ENCODE peak calls at places on chromosome 1, in four cellular contexts. Y, B, T and U are unnamed samples.

GRCh38 chr1:209670441-209671082 is 4.7 kb upstream of the G0S2 start:
- DNase-seq in Y (no peak), B (no peak), T (no peak), U (no peak)

GRCh38 chr1:77847621-77848080 is 40.8 kb upstream of the NEXN start:
- DNase-seq in Y (no peak), B (no peak), T (peak), U (no peak)

GRCh38 chr1:220528679-220529529 is 968 bp downstream of the MARK1 start:
- DNase-seq in Y (no peak), B (no peak), T (no peak), U (peak)

GRCh38 chr1:119635801-119636390 is 12.2 kb downstream of the ZNF697 start:
- DNase-seq in Y (no peak), B (no peak), T (no peak), U (no peak)

GRCh38 chr1:66696771-66697170 is 55.5 kb upstream of the DYNLT5 start:
- DNase-seq in Y (no peak), B (no peak), T (no peak), U (no peak)

GRCh38 chr1:54356680-54357147 is 49.5 kb downstream of the SSBP3 start:
- DNase-seq in Y (no peak), B (no peak), T (peak), U (no peak)

GRCh38 chr1:226063362-226064167 is 1.0 kb downstream of the H3-3A start:
- DNase-seq in Y (peak), B (no peak), T (no peak), U (peak)

GRCh38 chr1:184191181-184191601 is 139.7 kb downstream of the TSEN15 start:
- DNase-seq in Y (no peak), B (no peak), T (no peak), U (no peak)

GRCh38 chr1:156148236-156148635 is 5.1 kb upstream of the SEMA4A start:
- DNase-seq in Y (no peak), B (no peak), T (peak), U (no peak)

GRCh38 chr1:201488817-201489581 is 17.9 kb downstream of the CSRP1 start:
- DNase-seq in Y (no peak), B (no peak), T (no peak), U (no peak)

GRCh38 chr1:8017495-8018310 is 8.4 kb downstream of the ERRFI1 start:
- DNase-seq in Y (peak), B (no peak), T (no peak), U (no peak)

GRCh38 chr1:112849967-112850641 is 105.9 kb downstream of the SLC16A1 start:
- DNase-seq in Y (no peak), B (no peak), T (no peak), U (no peak)

GRCh38 chr1:34779962-34780361 is 1.1 kb upstream of the GJB3 start:
- DNase-seq in Y (no peak), B (no peak), T (no peak), U (no peak)

GRCh38 chr1:213793482-213794067 is 194.2 kb upstream of the PROX1 start:
- DNase-seq in Y (peak), B (no peak), T (no peak), U (no peak)

GRCh38 chr1:91170571-91170970 is 148.7 kb upstream of the ZNF644 start:
- DNase-seq in Y (no peak), B (no peak), T (no peak), U (no peak)

GRCh38 chr1:41649445-41650175 is 165.1 kb upstream of the EDN2 start:
- DNase-seq in Y (no peak), B (no peak), T (no peak), U (no peak)

GRCh38 chr1:211320980-211321379 is 5.7 kb upstream of the TRAF5 start:
- DNase-seq in Y (no peak), B (no peak), T (no peak), U (no peak)

GRCh38 chr1:76084685-76085084 is 10.1 kb downstream of the ST6GALNAC3 start:
- DNase-seq in Y (no peak), B (no peak), T (no peak), U (no peak)

GRCh38 chr1:162371611-162372010 is 5.0 kb downstream of the SPATA46 start:
- DNase-seq in Y (no peak), B (no peak), T (no peak), U (no peak)

GRCh38 chr1:11523746-11524464 is 45.0 kb downstream of the DISP3 start:
- DNase-seq in Y (no peak), B (no peak), T (no peak), U (no peak)

GRCh38 chr1:177891809-177892208 is 78.0 kb downstream of the SEC16B start:
- DNase-seq in Y (no peak), B (no peak), T (no peak), U (no peak)

GRCh38 chr1:175154595-175155472 is 37.7 kb downstream of the KIAA0040 start:
- DNase-seq in Y (peak), B (peak), T (no peak), U (no peak)

GRCh38 chr1:79259390-79260336 is 253.1 kb upstream of the ADGRL4 start:
- DNase-seq in Y (no peak), B (no peak), T (no peak), U (no peak)

GRCh38 chr1:3702990-3703728 is 49.1 kb upstream of the CCDC27 start:
- DNase-seq in Y (no peak), B (no peak), T (no peak), U (no peak)

GRCh38 chr1:198056255-198056654 is 100.5 kb upstream of the NEK7 start:
- DNase-seq in Y (peak), B (no peak), T (no peak), U (peak)

GRCh38 chr1:212782422-212783154 is 9.0 kb downstream of the NSL1 start:
- DNase-seq in Y (peak), B (no peak), T (no peak), U (no peak)

GRCh38 chr1:154807048-154807591 is 63.0 kb downstream of the KCNN3 start:
- DNase-seq in Y (no peak), B (no peak), T (peak), U (no peak)

GRCh38 chr1:50421768-50422674 is 1.2 kb downstream of the DMRTA2 start:
- DNase-seq in Y (no peak), B (no peak), T (no peak), U (peak)

GRCh38 chr1:50419907-50420248 is 3.4 kb downstream of the DMRTA2 start:
- DNase-seq in Y (no peak), B (peak), T (no peak), U (no peak)

GRCh38 chr1:50421366-50421748 is 1.9 kb downstream of the DMRTA2 start:
- DNase-seq in Y (no peak), B (no peak), T (no peak), U (no peak)

GRCh38 chr1:50420283-50420682 is 3.0 kb downstream of the DMRTA2 start:
- DNase-seq in Y (no peak), B (peak), T (no peak), U (no peak)

GRCh38 chr1:50420689-50421365 is 2.4 kb downstream of the DMRTA2 start:
- DNase-seq in Y (no peak), B (no peak), T (no peak), U (peak)
- TF ChIP-seq HDAC6 in Y (no peak), B (no peak), T (no peak), U (no peak)

GRCh38 chr1:237226177-237226944 is 184.4 kb downstream of the RYR2 start:
- DNase-seq in Y (no peak), B (no peak), T (no peak), U (no peak)

GRCh38 chr1:237229333-237229732 is 187.3 kb downstream of the RYR2 start:
- DNase-seq in Y (no peak), B (no peak), T (no peak), U (no peak)

GRCh38 chr1:237223419-237223818 is 181.4 kb downstream of the RYR2 start:
- DNase-seq in Y (no peak), B (no peak), T (no peak), U (no peak)

GRCh38 chr1:237228421-237228820 is 186.4 kb downstream of the RYR2 start:
- DNase-seq in Y (no peak), B (no peak), T (no peak), U (no peak)

DNA sequence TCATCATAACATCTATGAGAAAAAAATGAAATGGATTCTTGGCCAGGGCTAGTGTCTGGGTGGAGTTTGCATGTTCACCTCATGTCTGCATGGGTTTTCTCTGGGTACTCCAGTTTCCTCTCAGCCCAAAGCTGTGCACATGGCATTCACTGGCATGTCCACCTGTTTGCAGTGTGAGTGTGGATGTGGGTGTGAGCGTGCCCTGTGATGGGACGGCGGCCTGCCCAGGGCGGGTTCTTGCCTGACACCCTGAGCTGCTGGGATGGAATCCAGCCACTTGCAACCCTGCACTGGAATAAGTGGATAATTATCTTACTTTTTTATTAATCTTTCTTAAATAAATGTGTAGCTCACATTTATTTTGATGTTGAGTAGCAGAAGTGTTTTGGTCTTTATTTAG is 185.5 kb downstream of the RYR2 start:
- DNase-seq in Y (no peak), B (no peak), T (no peak), U (no peak)
- TF ChIP-seq HDAC6 in Y (no peak), B (no peak), T (no peak), U (no peak)

GRCh38 chr1:219294251-219294650 is 120.6 kb downstream of the LYPLAL1 start:
- DNase-seq in Y (no peak), B (no peak), T (no peak), U (no peak)

GRCh38 chr1:219298581-219299148 is 125.0 kb downstream of the LYPLAL1 start:
- DNase-seq in Y (no peak), B (no peak), T (no peak), U (no peak)

GRCh38 chr1:219299420-219299819 is 125.7 kb downstream of the LYPLAL1 start:
- DNase-seq in Y (no peak), B (no peak), T (no peak), U (no peak)

GRCh38 chr1:219296916-219297315 is 123.2 kb downstream of the LYPLAL1 start:
- DNase-seq in Y (no peak), B (no peak), T (no peak), U (no peak)

DNA sequence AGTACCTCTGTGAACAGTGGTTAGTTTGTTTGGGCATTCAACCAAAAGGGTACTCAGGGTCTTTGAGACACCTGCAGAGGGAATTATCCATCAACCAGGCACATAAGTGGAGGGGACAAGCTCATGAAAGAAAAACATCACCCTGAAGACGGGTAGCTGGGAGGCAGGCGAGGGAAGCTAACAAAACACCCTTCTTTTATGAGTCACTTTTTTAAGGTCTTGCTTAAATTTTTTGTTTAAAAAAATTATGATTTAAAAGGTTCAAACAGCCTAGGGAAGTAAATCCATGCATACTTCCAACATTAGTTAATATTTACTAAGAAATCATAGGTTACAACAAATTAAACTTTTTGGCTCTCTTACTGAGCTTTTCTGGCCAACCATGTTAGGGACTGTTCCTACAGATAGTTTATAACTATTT is 122.8 kb downstream of the LYPLAL1 start:
- DNase-seq in Y (no peak), B (no peak), T (no peak), U (no peak)
- TF ChIP-seq HDAC6 in Y (no peak), B (no peak), T (no peak), U (no peak)

GRCh38 chr1:1610796-1611597 is 4.3 kb upstream of the MIB2 start:
- DNase-seq in Y (no peak), B (no peak), T (no peak), U (no peak)
- TF ChIP-seq HDAC6 in Y (no peak), B (no peak), T (no peak), U (no peak)

GRCh38 chr1:214833357-214833756 is 230.4 kb downstream of the CENPF start:
- DNase-seq in Y (peak), B (no peak), T (no peak), U (no peak)
- TF ChIP-seq HDAC6 in Y (no peak), B (no peak), T (no peak), U (no peak)